ENCODE peak calls at places on chromosomes 4 and X, in nine cellular contexts. K is D341Med; P is coronary artery; U is NCI-H1694; D is choroid plexus epithelial cell; S is stimulated activated naive CD4-positive, alpha-beta T cell treated with Interleukin-2 at 50 U/mL for 16 hours; T is EL; L is IMR-90; Z is AG08395. E is an unnamed sample.

GRCh38 chrX:48520976-48521352 is 644 bp upstream of the EBP start:
- DNase-seq in U (peak; percentile 36), K (no peak), T (peak; percentile 3), L (no peak), Z (no peak), P (no peak), S (no peak), D (no peak), E (no peak)

GRCh38 chr4:2906218-2906617 is 57.0 kb downstream of the NOP14 start:
- DNase-seq in K (no peak), L (no peak), Z (no peak), S (no peak), D (no peak), U (no peak), T (no peak), P (no peak), E (no peak)

GRCh38 chr4:152415980-152416379 is 119.9 kb downstream of the FBXW7 start:
- DNase-seq in D (peak; percentile 71), L (peak; percentile 56), S (no peak), P (no peak), K (no peak), Z (peak; percentile 32), U (no peak), T (peak; percentile 68), E (peak; percentile 7)

GRCh38 chr4:136036744-136037143 is 1495.5 kb downstream of the PCDH18 start:
- DNase-seq in Z (no peak), T (peak; percentile 35), D (peak; percentile 94), K (no peak), S (no peak), L (peak; percentile 63), U (no peak), P (no peak), E (no peak)

GRCh38 chrX:36577006-36577405 is 431.2 kb upstream of the FAM47C start:
- DNase-seq in U (no peak), S (no peak), Z (no peak), K (no peak), L (no peak), T (no peak), D (no peak), P (no peak), E (no peak)

GRCh38 chr4:54107951-54108740 is 8.2 kb downstream of the GSX2 start:
- DNase-seq in Z (no peak), S (no peak), U (no peak), L (no peak), T (no peak), P (no peak), K (no peak), D (no peak), E (no peak)

GRCh38 chr4:10417720-10418119 is 39.5 kb downstream of the ZNF518B start:
- DNase-seq in Z (no peak), U (no peak), S (no peak), D (no peak), L (no peak), T (no peak), K (no peak), P (no peak), E (no peak)

GRCh38 chrX:153722704-153723350 is 1.4 kb downstream of the BCAP31 start:
- DNase-seq in P (no peak), U (no peak), Z (no peak), T (no peak), K (no peak), D (no peak), S (no peak), L (no peak), E (no peak)

GRCh38 chr4:30821275-30821674 is 101.1 kb downstream of the PCDH7 start:
- DNase-seq in T (no peak), K (no peak), Z (no peak), D (no peak), U (no peak), P (no peak), L (no peak), S (no peak), E (no peak)

GRCh38 chr4:5033266-5033945 is 14.1 kb upstream of the CYTL1 start:
- DNase-seq in D (no peak), K (no peak), L (no peak), Z (peak; percentile 21), U (no peak), T (peak; percentile 35), P (no peak), S (no peak), E (no peak)

GRCh38 chr4:8472689-8473197 is 32.2 kb downstream of the TRMT44 start:
- DNase-seq in P (no peak), L (peak; percentile 99), T (peak; percentile 96), S (no peak), U (no peak), K (peak; percentile 21), Z (peak; percentile 90), D (peak; percentile 100), E (peak; percentile 95)

GRCh38 chrX:69253821-69254220 is 88.6 kb upstream of the PJA1 start:
- DNase-seq in T (no peak), S (no peak), P (no peak), K (no peak), D (no peak), L (no peak), U (no peak), Z (no peak), E (no peak)

GRCh38 chr4:114497116-114497515 is 101.5 kb upstream of the UGT8 start:
- DNase-seq in L (no peak), D (no peak), P (no peak), U (no peak), S (no peak), T (no peak), Z (no peak), K (no peak), E (no peak)

GRCh38 chrX:41779058-41779564 is 55.1 kb downstream of the GPR82 start:
- DNase-seq in U (no peak), P (no peak), L (peak; percentile 85), K (no peak), Z (peak; percentile 20), T (peak; percentile 74), S (no peak), D (peak; percentile 41), E (peak; percentile 12)

GRCh38 chrX:33725556-33726232 is 406.4 kb downstream of the FAM47A start:
- DNase-seq in T (no peak), Z (no peak), L (no peak), K (no peak), P (no peak), U (no peak), S (no peak), D (peak; percentile 12), E (no peak)

GRCh38 chr4:137131201-137131600 is 401.1 kb downstream of the PCDH18 start:
- DNase-seq in Z (no peak), S (no peak), P (no peak), D (no peak), L (no peak), K (no peak), U (no peak), T (no peak), E (no peak)

GRCh38 chrX:49073641-49074575 is at the start of gene PRAF2:
- DNase-seq in T (peak; percentile 89), Z (peak; percentile 89), K (peak; percentile 91), D (peak; percentile 93), U (peak; percentile 90), P (peak; percentile 94), L (peak; percentile 89), S (peak; percentile 88), E (peak; percentile 59)

GRCh38 chr4:151049430-151049884 is 34.4 kb upstream of the LRBA start:
- DNase-seq in S (no peak), P (no peak), U (no peak), Z (no peak), D (no peak), K (no peak), L (no peak), T (no peak), E (no peak)

GRCh38 chr4:101158136-101158485 is 189.2 kb downstream of the PPP3CA start:
- DNase-seq in K (no peak), Z (peak; percentile 58), U (no peak), S (no peak), D (no peak), T (peak; percentile 49), P (no peak), L (peak; percentile 24), E (no peak)

GRCh38 chrX:12007881-12008280 is 130.4 kb upstream of the FRMPD4 start:
- DNase-seq in D (peak; percentile 74), Z (peak; percentile 68), T (peak; percentile 83), U (no peak), P (no peak), K (no peak), S (no peak), L (peak; percentile 84), E (peak; percentile 34)

GRCh38 chr4:41882622-41883347 is 52.4 kb upstream of the TMEM33 start:
- DNase-seq in D (peak; percentile 50), T (peak; percentile 31), P (no peak), Z (peak; percentile 84), U (peak; percentile 48), S (no peak), L (peak; percentile 23), K (peak; percentile 93), E (no peak)

GRCh38 chr4:6177587-6178197 is 22.7 kb downstream of the JAKMIP1 start:
- DNase-seq in T (no peak), D (no peak), Z (no peak), L (no peak), S (peak; percentile 44), K (no peak), U (no peak), P (no peak), E (no peak)

GRCh38 chrX:40104649-40105015 is 6.9 kb upstream of the BCOR start:
- DNase-seq in T (peak; percentile 74), P (peak; percentile 83), S (no peak), Z (peak; percentile 54), D (peak; percentile 56), L (peak; percentile 67), U (no peak), K (no peak), E (no peak)

GRCh38 chr4:156321203-156321602 is 367.5 kb upstream of the CTSO start:
- DNase-seq in L (peak; percentile 94), D (peak; percentile 93), P (no peak), S (no peak), U (no peak), Z (peak; percentile 25), K (no peak), T (peak; percentile 91), E (peak; percentile 54)

GRCh38 chr4:104128850-104129213 is 365.9 kb downstream of the CXXC4 start:
- DNase-seq in U (no peak), D (no peak), S (no peak), T (no peak), P (no peak), L (no peak), Z (no peak), K (no peak), E (no peak)

GRCh38 chr4:47032405-47033106 is 1.2 kb downstream of the GABRB1 start:
- DNase-seq in D (peak; percentile 65), P (peak; percentile 83), Z (no peak), U (peak; percentile 39), K (peak; percentile 87), S (peak; percentile 0), L (peak; percentile 65), T (peak; percentile 62), E (no peak)

GRCh38 chr4:1410491-1411325 is 4.5 kb upstream of the NKX1-1 start:
- DNase-seq in T (peak; percentile 17), U (no peak), Z (peak; percentile 67), D (peak; percentile 54), S (no peak), P (peak; percentile 62), K (peak; percentile 51), L (peak; percentile 16), E (no peak)

GRCh38 chr4:159062381-159062780 is 40.5 kb upstream of the RAPGEF2 start:
- DNase-seq in D (no peak), Z (no peak), P (no peak), U (no peak), S (no peak), T (no peak), L (no peak), K (no peak), E (no peak)

GRCh38 chrX:104370089-104370488 is 115.4 kb upstream of the ESX1 start:
- DNase-seq in S (no peak), Z (peak; percentile 11), L (no peak), K (no peak), U (no peak), T (peak; percentile 10), D (peak; percentile 37), P (no peak), E (no peak)

GRCh38 chr4:11525085-11525484 is 96.4 kb upstream of the HS3ST1 start:
- DNase-seq in U (no peak), K (no peak), T (no peak), S (no peak), P (no peak), L (peak; percentile 10), Z (no peak), D (peak; percentile 13), E (no peak)

GRCh38 chr4:14308229-14308651 is 680.7 kb upstream of the BOD1L1 start:
- DNase-seq in D (no peak), P (no peak), U (no peak), L (no peak), T (no peak), K (no peak), S (no peak), Z (no peak), E (no peak)